ENCODE peak calls at places on chromosome 18, in nine cellular contexts. Y is kidney epithelial cell, M is ureter, V is mucosa of gallbladder, T is skeletal muscle cell, H is NCI-H2171 treated with DMSO at 0.1 percent for 48 hours, E is putamen, K is endothelial cell, A is NCI-H187 treated with DMSO at 0.1 percent for 48 hours. J is an unnamed sample.

GRCh38 chr18:9918016-9918680 is 4.3 kb downstream of the VAPA start:
- DNase-seq in A (no peak), H (no peak), T (no peak), M (no peak), E (no peak), Y (peak; percentile 38), K (no peak), V (no peak), J (no peak)

GRCh38 chr18:58649966-58650816 is 21.1 kb upstream of the MALT1 start:
- DNase-seq in V (no peak), K (no peak), M (no peak), T (no peak), H (no peak), Y (no peak), A (no peak), E (no peak), J (no peak)

GRCh38 chr18:34494359-34494696 is 215.8 kb upstream of the DTNA start:
- DNase-seq in K (no peak), A (no peak), Y (no peak), T (no peak), E (no peak), H (no peak), M (no peak), V (no peak), J (no peak)

GRCh38 chr18:52582516-52582915 is 242.5 kb downstream of the DCC start:
- DNase-seq in K (no peak), M (no peak), Y (no peak), E (no peak), T (no peak), A (no peak), V (no peak), H (no peak), J (no peak)

GRCh38 chr18:37484893-37485834 is 80.4 kb downstream of the CELF4 start:
- DNase-seq in Y (peak; percentile 18), H (no peak), V (no peak), A (no peak), M (no peak), E (no peak), T (no peak), K (peak; percentile 73), J (no peak)

GRCh38 chr18:57806891-57807280 is 3.8 kb upstream of the ATP8B1 start:
- DNase-seq in K (no peak), E (no peak), T (no peak), Y (peak; percentile 38), M (peak; percentile 55), H (no peak), V (peak; percentile 38), A (no peak), J (no peak)

GRCh38 chr18:77250501-77250925 is 865 bp downstream of the GALR1 start:
- DNase-seq in V (no peak), T (no peak), M (no peak), Y (no peak), A (no peak), K (peak; percentile 22), H (no peak), E (no peak), J (no peak)

GRCh38 chr18:34493566-34494358 is 216.3 kb upstream of the DTNA start:
- DNase-seq in V (peak; percentile 14), K (peak; percentile 44), E (no peak), H (peak; percentile 66), A (no peak), Y (no peak), M (no peak), T (no peak), J (no peak)

GRCh38 chr18:2302628-2303516 is 268.4 kb downstream of the METTL4 start:
- DNase-seq in K (no peak), M (no peak), H (no peak), V (no peak), Y (peak; percentile 39), A (no peak), T (peak; percentile 9), E (no peak), J (peak; percentile 13)

GRCh38 chr18:45837283-45838070 is 12.0 kb downstream of the SIGLEC15 start:
- DNase-seq in E (no peak), Y (no peak), M (no peak), H (peak; percentile 58), K (peak; percentile 72), T (peak; percentile 5), A (no peak), V (peak; percentile 68), J (peak; percentile 27)

J was measured in fibroblast of the conjunctiva.